ENCODE peak calls at places on chromosome 4, in six cellular contexts. D, W, J, V, F and M are unnamed samples.

GRCh38 chr4:71691416-71692073 is 92.3 kb downstream of the GC start:
- DNase-seq in J (no peak), W (no peak), V (no peak), D (no peak), F (no peak), M (no peak)

GRCh38 chr4:53688186-53688790 is 97.0 kb upstream of the LNX1 start:
- DNase-seq in V (no peak), D (no peak), J (no peak), F (peak), W (no peak), M (no peak)

GRCh38 chr4:56388311-56388710 is 1.0 kb upstream of the AASDH start:
- DNase-seq in J (no peak), F (no peak), V (no peak), W (no peak), D (no peak), M (no peak)

GRCh38 chr4:77927991-77928925 is 65.6 kb downstream of the MRPL1 start:
- DNase-seq in V (no peak), D (no peak), J (no peak), F (no peak), W (no peak), M (no peak)

GRCh38 chr4:31365006-31365690 is 645.0 kb downstream of the PCDH7 start:
- DNase-seq in V (no peak), J (no peak), W (no peak), D (peak), F (no peak), M (no peak)

GRCh38 chr4:6179362-6179761 is 21.0 kb downstream of the JAKMIP1 start:
- DNase-seq in D (no peak), J (no peak), V (no peak), W (no peak), F (no peak), M (no peak)

GRCh38 chr4:48967626-48968025 is 18.4 kb upstream of the CWH43 start:
- DNase-seq in J (no peak), D (peak), F (no peak), V (no peak), W (no peak), M (no peak)

GRCh38 chr4:52173470-52174055 is 122.5 kb downstream of the SPATA18 start:
- DNase-seq in J (peak), W (no peak), F (no peak), V (no peak), D (peak), M (no peak)

GRCh38 chr4:42636591-42636990 is 20.3 kb downstream of the ATP8A1 start:
- DNase-seq in D (no peak), W (no peak), J (no peak), F (no peak), V (no peak), M (no peak)